ENCODE peak calls at places on chromosomes 2 and 18, in four cellular contexts. M is GM12878, S is HL-60, G is K562. D is an unnamed sample.

GRCh38 chr2:85785871-85786270 is 32.1 kb downstream of the ATOH8 start:
- DNase-seq in G (no peak), M (no peak), S (no peak), D (no peak)

GRCh38 chr2:64847930-64848329 is 141.3 kb upstream of the SLC1A4 start:
- DNase-seq in S (no peak), G (no peak), M (no peak), D (no peak)

GRCh38 chr18:8990276-8991031 is 112.0 kb upstream of the NDUFV2 start:
- DNase-seq in S (no peak), M (no peak), G (no peak), D (no peak)

GRCh38 chr18:79944126-79944731 is 7.2 kb downstream of the SLC66A2 start:
- DNase-seq in M (no peak), G (no peak), S (peak), D (peak)

GRCh38 chr2:32009479-32010256 is 1.1 kb downstream of the MEMO1 start:
- DNase-seq in G (peak), M (no peak), S (peak), D (no peak)

GRCh38 chr2:102271844-102272243 is 39.5 kb upstream of the IL1RL1 start:
- DNase-seq in S (no peak), M (no peak), G (no peak), D (no peak)

GRCh38 chr2:230751062-230751461 is 38.4 kb downstream of the CAB39 start:
- DNase-seq in S (no peak), G (no peak), M (no peak), D (peak)

GRCh38 chr18:2641638-2642037 is 13.9 kb upstream of the SMCHD1 start:
- DNase-seq in M (peak), G (no peak), S (no peak), D (peak)

GRCh38 chr2:38775921-38776225 is 2.1 kb upstream of the GEMIN6 start:
- DNase-seq in G (no peak), M (no peak), S (no peak), D (no peak)

GRCh38 chr18:60684843-60685513 is 312.4 kb upstream of the MC4R start:
- DNase-seq in S (no peak), M (no peak), G (no peak), D (no peak)

GRCh38 chr2:141133883-141134282 is 996.9 kb downstream of the LRP1B start:
- DNase-seq in S (no peak), M (no peak), G (no peak), D (no peak)

GRCh38 chr2:134227666-134228065 is 26.2 kb upstream of the MGAT5 start:
- DNase-seq in G (no peak), S (no peak), M (no peak), D (no peak)

GRCh38 chr18:53944721-53945120 is 279.7 kb downstream of the MBD2 start:
- DNase-seq in S (no peak), M (no peak), G (no peak), D (no peak)

GRCh38 chr2:131039908-131040660 is 53.2 kb downstream of the FAM168B start:
- DNase-seq in M (no peak), G (no peak), S (no peak), D (no peak)

GRCh38 chr2:148124271-148124670 is 103.4 kb downstream of the MBD5 start:
- DNase-seq in M (no peak), S (no peak), G (no peak), D (no peak)

GRCh38 chr2:6917071-6917760 is at the start of gene RNF144A:
- DNase-seq in M (no peak), S (peak), G (peak), D (peak)

GRCh38 chr2:69741281-69742169 is at the start of gene ANXA4:
- DNase-seq in G (peak), S (peak), M (no peak), D (peak)

GRCh38 chr2:127614246-127614645 is 31.7 kb upstream of the GPR17 start:
- DNase-seq in G (no peak), S (no peak), M (no peak), D (no peak)

GRCh38 chr2:6945087-6945813 is 28.0 kb downstream of the RNF144A start:
- DNase-seq in G (no peak), S (peak), M (peak), D (no peak)

GRCh38 chr2:171318463-171318934 is 115.3 kb downstream of the METTL8 start:
- DNase-seq in S (no peak), G (no peak), M (no peak), D (no peak)

GRCh38 chr2:232689152-232689910 is 7.8 kb upstream of the GIGYF2 start:
- DNase-seq in S (no peak), G (no peak), M (no peak), D (no peak)

GRCh38 chr2:183037281-183037659 is 987 bp downstream of the NCKAP1 start:
- DNase-seq in M (no peak), G (no peak), S (no peak), D (no peak)

GRCh38 chr2:199572571-199572970 is 114.8 kb upstream of the SATB2 start:
- DNase-seq in S (no peak), G (no peak), M (no peak), D (no peak)

GRCh38 chr18:8841781-8842485 is 136.6 kb downstream of the MTCL1 start:
- DNase-seq in M (no peak), S (no peak), G (no peak), D (no peak)

GRCh38 chr2:170255971-170256370 is 78.0 kb downstream of the MYO3B start:
- DNase-seq in S (no peak), G (no peak), M (no peak), D (no peak)

GRCh38 chr2:178177066-178177679 is 17.1 kb upstream of the OSBPL6 start:
- DNase-seq in M (no peak), G (no peak), S (peak), D (no peak)

GRCh38 chr18:27546991-27547390 is 361.9 kb upstream of the CHST9 start:
- DNase-seq in G (no peak), M (no peak), S (no peak), D (no peak)

GRCh38 chr18:27544211-27544610 is 359.1 kb upstream of the CHST9 start:
- DNase-seq in S (no peak), M (no peak), G (no peak), D (no peak)

DNA sequence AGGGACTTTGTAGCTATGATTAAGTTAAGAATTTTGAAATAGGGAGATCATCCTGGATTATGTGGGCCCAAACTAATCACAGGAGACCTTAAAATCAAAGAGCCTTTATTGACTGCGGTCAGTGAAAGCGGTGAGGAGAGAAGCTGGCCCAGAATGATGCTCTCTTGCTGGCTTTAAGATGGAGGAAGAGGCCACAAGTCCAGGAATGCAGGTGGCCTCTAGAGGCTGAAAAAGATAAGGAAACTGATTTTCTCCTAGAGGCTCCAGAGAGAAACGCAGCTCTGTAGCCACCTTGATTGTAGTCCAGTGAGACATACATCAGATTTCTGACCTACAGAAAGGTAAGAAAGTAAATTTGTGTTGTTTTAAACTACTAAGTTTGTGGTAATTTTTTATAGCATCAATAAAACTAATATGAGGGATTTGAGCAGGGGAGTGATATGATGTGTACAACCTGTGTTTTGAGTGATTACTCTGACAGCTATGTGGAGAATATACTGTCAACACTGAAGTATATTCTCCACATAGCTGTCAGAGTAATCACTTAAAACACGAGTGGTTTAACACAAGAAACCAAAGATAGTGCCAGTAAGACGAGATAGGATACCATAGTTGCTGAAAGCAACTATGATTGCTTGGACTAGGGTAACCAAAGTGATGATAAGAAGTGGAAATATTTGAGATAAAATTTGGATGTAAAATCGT is 364.4 kb upstream of the CHST9 start:
- DNase-seq in M (no peak), G (no peak), S (no peak), D (no peak)
- TF ChIP-seq SPI1 in M (no peak), G (no peak), S (no peak), D (no peak)

GRCh38 chr18:42578781-42579180 is 536.7 kb downstream of the RIT2 start:
- DNase-seq in G (no peak), M (no peak), S (no peak), D (no peak)
- TF ChIP-seq SPI1 in G (no peak), M (no peak), S (no peak), D (no peak)

GRCh38 chr18:28974504-28974903 is 797.6 kb upstream of the CDH2 start:
- DNase-seq in M (no peak), G (no peak), S (no peak), D (no peak)

GRCh38 chr18:28973324-28973723 is 796.4 kb upstream of the CDH2 start:
- DNase-seq in G (no peak), M (no peak), S (no peak), D (no peak)

DNA sequence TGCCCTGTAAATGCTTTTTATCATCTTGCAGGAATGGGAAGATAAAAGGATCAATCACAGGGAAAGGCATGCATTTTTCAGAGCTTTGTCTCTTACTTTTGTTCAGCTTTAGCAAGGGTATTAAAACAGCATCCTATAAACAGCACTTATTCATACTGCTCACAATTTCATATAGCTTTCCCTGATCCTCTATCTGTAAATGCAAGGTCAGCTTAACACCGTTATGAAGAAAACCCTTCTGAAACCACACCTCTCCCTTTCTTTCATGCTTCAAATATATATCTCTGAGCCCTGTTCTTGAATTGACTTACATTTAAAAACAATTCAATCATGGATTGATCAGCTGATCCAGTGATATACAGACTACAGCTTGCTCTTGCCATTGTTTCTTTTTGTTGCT is 795.4 kb upstream of the CDH2 start:
- DNase-seq in G (no peak), M (no peak), S (no peak), D (no peak)
- TF ChIP-seq SPI1 in G (no peak), M (no peak), S (no peak), D (no peak)

GRCh38 chr18:392926-393325 is 107.6 kb downstream of the COLEC12 start:
- DNase-seq in S (no peak), G (no peak), M (no peak), D (no peak)
- TF ChIP-seq SPI1 in S (no peak), G (no peak), M (no peak), D (no peak)

GRCh38 chr2:19879115-19879514 is 22.7 kb downstream of the TTC32 start:
- DNase-seq in S (no peak), G (no peak), M (no peak), D (no peak)
- TF ChIP-seq SPI1 in S (no peak), G (no peak), M (no peak), D (no peak)

DNA sequence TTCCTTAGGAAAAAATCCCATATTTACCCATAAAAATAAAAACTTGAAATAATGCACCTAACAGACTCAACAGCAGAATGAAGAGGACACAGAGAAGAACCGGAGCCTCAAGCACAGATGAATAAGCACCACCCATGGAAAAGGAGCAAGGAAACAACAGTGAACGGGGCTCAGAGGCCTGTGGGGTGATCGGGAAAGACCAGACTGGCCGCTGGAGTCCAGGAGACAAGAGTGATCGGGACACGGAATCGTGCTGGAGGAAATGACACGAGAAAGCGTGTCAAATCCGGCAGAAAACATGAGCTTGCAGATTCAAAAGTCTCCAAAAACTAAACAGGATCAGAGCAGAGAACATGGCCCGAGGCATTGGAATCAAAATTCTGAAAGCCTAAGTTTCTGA is 448.0 kb upstream of the SALL3 start:
- DNase-seq in S (no peak), M (no peak), G (no peak), D (no peak)
- TF ChIP-seq SPI1 in S (no peak), M (no peak), G (no peak), D (no peak)

DNA sequence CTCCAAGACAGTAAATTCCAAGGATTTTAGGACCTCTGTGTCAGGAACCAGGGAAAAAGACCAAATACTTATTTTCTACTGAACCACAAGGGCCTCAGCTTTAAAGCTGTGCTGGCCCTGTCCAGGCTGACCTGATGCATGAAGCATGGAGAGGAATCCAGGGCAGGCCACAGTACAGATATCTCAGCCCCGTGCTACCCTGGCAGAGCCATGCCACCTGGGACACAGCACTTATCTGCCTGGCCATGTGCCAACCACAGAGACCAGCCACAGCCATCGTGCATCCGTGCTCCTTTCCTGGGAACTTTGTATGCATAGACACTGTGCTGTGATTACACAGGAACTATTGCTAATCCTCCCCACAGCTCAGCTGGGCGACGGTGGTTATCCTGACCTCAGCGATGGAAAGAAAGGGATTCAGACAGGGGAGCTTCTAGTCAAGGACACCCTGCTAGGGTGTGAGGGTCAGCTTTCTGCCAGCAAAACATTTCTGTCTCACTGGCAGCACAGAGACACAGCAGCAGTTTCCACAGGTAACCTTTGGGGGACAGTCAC is 687.4 kb upstream of the ID2 start:
- DNase-seq in M (no peak), G (no peak), S (no peak), D (no peak)
- TF ChIP-seq SPI1 in M (no peak), G (no peak), S (no peak), D (no peak)

D was measured in GM12891.